ENCODE peak calls at places on chromosomes 16 and 17, in six cellular contexts. H, C, X, L, R and T are unnamed samples.
A peak's percentile ranks its signal among the peaks of the same experiment; 100 is the strongest.

GRCh38 chr17:76737676-76738467 is at the start of gene MFSD11:
- DNase-seq in L (no peak), R (peak; percentile 97), C (peak; percentile 85), H (peak; percentile 95), X (peak; percentile 85), T (peak; percentile 93)

GRCh38 chr16:48393843-48394703 is 8.9 kb upstream of the SIAH1 start:
- DNase-seq in H (no peak), L (no peak), X (no peak), R (peak; percentile 82), C (peak; percentile 8), T (no peak)

GRCh38 chr16:77499373-77500285 is 64.8 kb upstream of the ADAMTS18 start:
- DNase-seq in L (no peak), C (peak; percentile 74), H (no peak), X (no peak), R (peak; percentile 60), T (peak; percentile 29)

GRCh38 chr16:29868396-29868795 is 5.4 kb upstream of the CDIPT start:
- DNase-seq in R (no peak), C (no peak), H (no peak), L (no peak), X (no peak), T (no peak)

GRCh38 chr17:35081638-35082037 is 18.1 kb upstream of the RFFL start:
- DNase-seq in H (no peak), R (no peak), L (no peak), C (no peak), X (no peak), T (no peak)

GRCh38 chr16:9409753-9410493 is 318.5 kb downstream of the HAPSTR1 start:
- DNase-seq in R (no peak), L (no peak), H (no peak), X (no peak), C (no peak), T (no peak)

GRCh38 chr16:74560912-74561311 is 46.0 kb downstream of the GLG1 start:
- DNase-seq in X (no peak), R (no peak), L (no peak), H (no peak), C (no peak), T (no peak)

GRCh38 chr16:1543085-1543896 is 9.8 kb downstream of the TMEM204 start:
- DNase-seq in X (no peak), R (peak; percentile 77), C (peak; percentile 71), H (peak; percentile 77), L (no peak), T (peak; percentile 81)

GRCh38 chr17:30347488-30347887 is 13.6 kb upstream of the TMIGD1 start:
- DNase-seq in C (no peak), L (no peak), X (no peak), R (no peak), H (no peak), T (no peak)

GRCh38 chr17:50128441-50129302 is 1.3 kb downstream of the SAMD14 start:
- DNase-seq in L (no peak), C (no peak), R (no peak), H (no peak), X (no peak), T (no peak)

GRCh38 chr16:11796227-11797165 is 562 bp downstream of the ZC3H7A start:
- DNase-seq in X (no peak), H (peak; percentile 37), C (no peak), R (peak; percentile 50), L (peak; percentile 89), T (peak; percentile 74)

GRCh38 chr17:77371117-77371887 is 230.5 kb downstream of the SEC14L1 start:
- DNase-seq in H (no peak), C (peak; percentile 61), L (no peak), X (no peak), R (peak; percentile 85), T (no peak)

GRCh38 chr17:80795737-80796136 is 195.9 kb upstream of the CHMP6 start:
- DNase-seq in L (peak; percentile 63), R (peak; percentile 15), X (no peak), H (no peak), C (no peak), T (peak; percentile 71)

GRCh38 chr17:73415782-73416181 is 104.0 kb upstream of the CDC42EP4 start:
- DNase-seq in H (no peak), L (no peak), C (no peak), X (no peak), R (no peak), T (no peak)

GRCh38 chr16:23222929-23223328 is 40.4 kb downstream of the SCNN1G start:
- DNase-seq in L (no peak), X (no peak), R (no peak), H (no peak), C (no peak), T (no peak)

GRCh38 chr17:64130559-64131001 is 636 bp upstream of the ERN1 start:
- DNase-seq in L (peak; percentile 82), H (peak; percentile 58), C (peak; percentile 60), X (no peak), R (peak; percentile 70), T (peak; percentile 66)

GRCh38 chr16:78551487-78552085 is 452.1 kb downstream of the WWOX start:
- DNase-seq in L (no peak), R (no peak), C (no peak), X (no peak), H (no peak), T (no peak)

GRCh38 chr17:14790518-14790917 is 474.6 kb downstream of the PMP22 start:
- DNase-seq in X (no peak), L (no peak), C (peak; percentile 35), H (no peak), R (peak; percentile 80), T (peak; percentile 8)

GRCh38 chr17:74429604-74430384 is 2.1 kb upstream of the GPRC5C start:
- DNase-seq in C (no peak), H (no peak), L (no peak), X (no peak), R (no peak), T (no peak)

GRCh38 chr16:64305663-64306062 is 816.2 kb downstream of the CDH11 start:
- DNase-seq in R (no peak), C (no peak), H (no peak), X (no peak), L (no peak), T (no peak)

GRCh38 chr17:44310612-44311376 is 2.4 kb downstream of the RUNDC3A start:
- DNase-seq in X (no peak), L (no peak), C (no peak), H (no peak), R (no peak), T (no peak)

GRCh38 chr17:44310188-44310587 is 1.8 kb downstream of the RUNDC3A start:
- DNase-seq in X (no peak), L (no peak), C (no peak), R (no peak), H (no peak), T (no peak)

GRCh38 chr17:44308865-44309264 is 464 bp downstream of the RUNDC3A start:
- DNase-seq in L (no peak), C (no peak), X (no peak), H (no peak), R (no peak), T (no peak)

GRCh38 chr17:44308320-44308818 is at the start of gene RUNDC3A:
- DNase-seq in H (peak; percentile 92), L (no peak), X (peak; percentile 92), R (peak; percentile 77), C (peak; percentile 67), T (peak; percentile 89)

DNA sequence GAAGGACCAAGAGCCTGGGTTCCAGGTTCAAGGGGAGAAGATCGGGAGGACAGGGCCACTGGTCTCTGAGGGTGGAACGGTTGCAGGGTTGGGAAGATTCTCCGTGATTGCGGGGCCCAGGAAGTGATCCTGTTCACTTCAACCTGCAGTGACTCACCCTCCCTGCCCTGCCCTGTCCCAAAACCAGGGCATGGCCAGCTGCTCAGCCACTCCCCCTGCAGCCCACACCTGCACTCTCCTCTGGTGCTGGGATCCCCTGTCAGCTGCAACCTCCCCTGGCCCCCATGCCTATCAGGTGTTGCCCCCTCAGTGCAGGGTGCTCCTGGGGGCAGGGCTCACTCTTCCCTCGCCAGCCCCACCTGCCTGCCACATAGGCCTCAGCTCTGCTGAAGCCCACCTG is 1.1 kb downstream of the RUNDC3A start:
- DNase-seq in H (no peak), X (no peak), L (no peak), R (no peak), C (no peak), T (no peak)
- TF ChIP-seq CTCF in H (no peak), X (no peak), L (no peak), R (no peak), C (no peak), T (no peak)

GRCh38 chr17:8223356-8224063 is 13.1 kb upstream of the AURKB start:
- DNase-seq in R (peak; percentile 52), X (no peak), H (peak; percentile 46), L (no peak), C (peak; percentile 38), T (peak; percentile 75)
- TF ChIP-seq CTCF in R (peak; percentile 41), X (no peak), H (peak; percentile 24), L (no peak), C (peak; percentile 27), T (peak; percentile 15)

DNA sequence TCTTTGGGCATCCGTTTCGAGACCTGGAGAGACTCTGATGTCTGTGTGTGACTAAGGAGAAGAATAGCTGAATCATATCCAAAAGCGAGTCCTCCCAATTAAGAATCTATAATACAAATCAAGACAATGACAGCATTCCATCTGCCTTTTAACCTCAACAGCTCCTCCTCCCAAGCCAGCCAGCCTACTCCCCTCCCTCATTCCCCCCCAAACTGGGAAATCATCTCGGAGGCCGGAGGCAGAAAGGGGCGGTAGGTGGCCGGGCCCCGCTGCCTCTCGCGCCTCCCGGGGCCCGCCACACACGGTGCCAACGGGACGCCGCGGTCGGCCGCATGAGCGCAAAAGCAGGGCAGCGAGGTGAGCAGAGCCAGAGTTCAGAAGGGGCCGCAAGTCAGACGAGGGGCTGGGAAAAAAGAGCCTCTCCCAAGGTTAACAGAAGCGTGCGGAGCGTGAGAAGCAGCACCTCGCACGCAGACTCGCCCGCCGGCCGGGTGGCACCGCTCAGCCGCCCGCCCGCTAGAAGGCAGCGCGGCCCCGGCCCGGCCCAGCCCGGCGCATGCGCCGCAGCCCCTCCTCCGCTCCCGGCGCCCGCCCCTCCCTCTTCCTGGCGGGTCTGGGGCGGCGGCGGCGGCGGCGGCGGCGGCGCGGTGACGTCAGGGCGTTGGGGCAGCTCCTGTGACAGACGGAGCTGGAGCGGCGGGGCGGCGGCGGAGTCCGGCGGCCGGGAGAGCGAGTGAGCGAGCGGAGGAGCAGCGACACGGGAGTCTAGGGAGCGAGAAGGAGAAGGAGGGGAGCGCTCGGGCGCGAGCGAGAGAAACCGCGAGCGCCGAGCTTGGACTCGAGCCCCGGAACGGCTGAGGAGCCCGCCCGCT is at the start of gene PAFAH1B1:
- DNase-seq in L (peak; percentile 93), H (peak; percentile 98), R (peak; percentile 69), X (peak; percentile 94), C (peak; percentile 69), T (peak; percentile 93)
- TF ChIP-seq CTCF in L (no peak), H (peak; percentile 26), R (no peak), X (no peak), C (no peak), T (peak; percentile 54)

GRCh38 chr16:5502467-5502869 is 404.9 kb upstream of the EEF2KMT start:
- DNase-seq in H (no peak), C (no peak), X (no peak), R (no peak), L (no peak), T (no peak)
- TF ChIP-seq CTCF in H (peak; percentile 46), C (no peak), X (peak; percentile 22), R (no peak), L (no peak), T (peak; percentile 20)